ENCODE peak calls at places on chromosomes 12 and 14, in ten cellular contexts. U is RWPE2, W is T-helper 1 cell, B is hippocampal formation, Q is GM19239, K is tibial nerve, V is H7, M is hypothalamus, X is NCI-H82, R is 8988T. P is an unnamed sample.

GRCh38 chr14:52844262-52845060 is 53.1 kb upstream of the GNPNAT1 start:
- DNase-seq in R (no peak), K (no peak), B (no peak), V (peak; percentile 30), X (no peak), Q (no peak), W (no peak), M (no peak), U (no peak), P (no peak)

GRCh38 chr14:30227871-30228270 is 300.2 kb upstream of the PRKD1 start:
- DNase-seq in K (peak; percentile 43), Q (no peak), M (no peak), W (no peak), R (no peak), V (no peak), X (no peak), B (no peak), U (peak; percentile 57), P (no peak)

GRCh38 chr14:89621009-89621421 is 204.0 kb upstream of the FOXN3 start:
- DNase-seq in U (no peak), R (no peak), X (no peak), M (no peak), Q (no peak), V (no peak), B (no peak), K (no peak), W (no peak), P (no peak)

GRCh38 chr14:105281354-105282097 is 19.3 kb downstream of the BRF1 start:
- DNase-seq in B (no peak), U (no peak), V (peak; percentile 90), W (no peak), K (no peak), M (no peak), R (peak; percentile 60), Q (no peak), X (peak; percentile 31), P (no peak)

GRCh38 chr12:868722-869121 is 80.8 kb downstream of the RAD52 start:
- DNase-seq in W (no peak), R (no peak), X (peak; percentile 31), B (no peak), V (peak; percentile 46), M (no peak), U (no peak), K (no peak), Q (no peak), P (no peak)

GRCh38 chr14:95255487-95255886 is 64.2 kb downstream of the CLMN start:
- DNase-seq in U (peak; percentile 87), B (no peak), W (no peak), M (no peak), Q (no peak), R (no peak), X (peak; percentile 13), K (peak; percentile 47), V (peak; percentile 88), P (no peak)

GRCh38 chr12:32889073-32889760 is 7.4 kb downstream of the PKP2 start:
- DNase-seq in V (no peak), W (no peak), U (no peak), Q (no peak), B (no peak), M (no peak), K (no peak), R (no peak), X (no peak), P (no peak)

GRCh38 chr14:28242895-28243294 is 523.7 kb upstream of the FOXG1 start:
- DNase-seq in K (no peak), X (peak; percentile 71), U (no peak), R (no peak), B (no peak), W (no peak), Q (no peak), M (no peak), V (no peak), P (no peak)

GRCh38 chr14:77014004-77014604 is 14.4 kb downstream of the IRF2BPL start:
- DNase-seq in M (no peak), K (no peak), Q (no peak), W (no peak), U (no peak), X (peak; percentile 44), R (no peak), V (peak; percentile 77), B (peak; percentile 37), P (no peak)

GRCh38 chr14:104106471-104106991 is 21.0 kb downstream of the ASPG start:
- DNase-seq in V (peak; percentile 44), B (no peak), X (no peak), Q (no peak), R (no peak), M (no peak), W (no peak), K (no peak), U (no peak), P (no peak)

GRCh38 chr14:69518341-69519101 is 34.0 kb downstream of the PLEKHD1 start:
- DNase-seq in K (no peak), R (no peak), X (peak; percentile 15), W (no peak), M (no peak), B (no peak), Q (no peak), V (peak; percentile 1), U (no peak), P (no peak)

GRCh38 chr12:19683178-19683927 is 244.1 kb downstream of the AEBP2 start:
- DNase-seq in R (no peak), M (no peak), B (no peak), K (no peak), V (no peak), X (no peak), Q (no peak), U (no peak), W (no peak), P (no peak)

GRCh38 chr12:6532051-6532926 is 2.0 kb upstream of the GAPDH start:
- DNase-seq in M (no peak), W (peak; percentile 60), Q (no peak), V (peak; percentile 74), U (peak; percentile 93), X (peak; percentile 77), R (no peak), K (no peak), B (peak; percentile 33), P (peak; percentile 56)

GRCh38 chr14:55721353-55721752 is 141.3 kb downstream of the KTN1 start:
- DNase-seq in M (no peak), V (no peak), X (peak; percentile 3), W (no peak), U (no peak), B (no peak), Q (no peak), K (no peak), R (no peak), P (no peak)

GRCh38 chr14:81302613-81303012 is 81.9 kb upstream of the GTF2A1 start:
- DNase-seq in M (no peak), V (no peak), X (peak; percentile 51), R (no peak), U (no peak), K (no peak), W (no peak), Q (no peak), B (no peak), P (no peak)

GRCh38 chr12:50888666-50889065 is 45.9 kb downstream of the TMPRSS12 start:
- DNase-seq in W (no peak), R (no peak), V (no peak), K (no peak), M (no peak), B (no peak), U (no peak), X (no peak), Q (no peak), P (no peak)

GRCh38 chr14:69481815-69482568 is 2.5 kb upstream of the PLEKHD1 start:
- DNase-seq in Q (peak; percentile 90), X (no peak), M (no peak), R (no peak), V (no peak), K (no peak), B (no peak), W (no peak), U (no peak), P (no peak)

GRCh38 chr12:32125455-32126084 is 18.9 kb downstream of the BICD1 start:
- DNase-seq in X (no peak), W (no peak), V (no peak), Q (no peak), R (no peak), M (no peak), K (no peak), B (no peak), U (no peak), P (no peak)

GRCh38 chr12:12716151-12716844 is 870 bp upstream of the CDKN1B start:
- DNase-seq in R (no peak), X (no peak), B (peak; percentile 42), W (no peak), K (no peak), V (peak; percentile 40), M (no peak), U (no peak), Q (no peak), P (no peak)

GRCh38 chr14:23409966-23410635 is 2.0 kb upstream of the MYH6 start:
- DNase-seq in B (no peak), M (no peak), R (no peak), U (no peak), Q (no peak), K (no peak), X (no peak), W (no peak), V (no peak), P (no peak)

GRCh38 chr12:122994140-122994675 is 13.7 kb downstream of the ARL6IP4 start:
- DNase-seq in M (no peak), B (no peak), K (no peak), X (no peak), R (no peak), U (peak; percentile 49), Q (no peak), W (peak; percentile 4), V (no peak), P (no peak)

GRCh38 chr14:59336078-59336477 is 129.1 kb downstream of the GPR135 start:
- DNase-seq in K (no peak), U (no peak), R (no peak), M (no peak), W (no peak), V (no peak), X (no peak), Q (no peak), B (no peak), P (no peak)

GRCh38 chr14:105077649-105077995 is 12.4 kb upstream of the GPR132 start:
- DNase-seq in K (no peak), W (no peak), V (peak; percentile 40), B (no peak), U (no peak), M (no peak), R (no peak), X (no peak), Q (no peak), P (no peak)

GRCh38 chr12:77685112-77685511 is 145.6 kb upstream of the NAV3 start:
- DNase-seq in K (peak; percentile 40), X (peak; percentile 91), Q (peak; percentile 1), B (peak; percentile 16), M (no peak), W (no peak), R (no peak), V (peak; percentile 16), U (no peak), P (no peak)

GRCh38 chr14:99686557-99687283 is 2.6 kb downstream of the CYP46A1 start:
- DNase-seq in X (no peak), U (no peak), M (no peak), V (no peak), B (no peak), Q (no peak), K (no peak), W (no peak), R (no peak), P (no peak)

GRCh38 chr14:102958461-102958860 is 36.0 kb downstream of the AMN start:
- DNase-seq in B (no peak), U (no peak), V (no peak), K (no peak), X (no peak), W (no peak), R (no peak), M (no peak), Q (no peak), P (no peak)

GRCh38 chr12:77947326-77947725 is 116.6 kb downstream of the NAV3 start:
- DNase-seq in W (no peak), Q (no peak), K (no peak), X (no peak), B (no peak), R (no peak), V (no peak), M (no peak), U (no peak), P (no peak)

GRCh38 chr14:83260751-83261150 is 1727.1 kb upstream of the SEL1L start:
- DNase-seq in V (no peak), Q (no peak), R (no peak), W (no peak), K (no peak), X (no peak), B (no peak), U (no peak), M (no peak), P (no peak)